ENCODE peak calls at places on chromosomes 16 and 17, in nine cellular contexts. One of them, this sample, is unnamed.

GRCh38 chr16:7369181-7369580 is 36.5 kb downstream of the RBFOX1 start:
- DNase-seq in endothelial cell of umbilical vein: no peak
- DNase-seq in cardiac fibroblast: no peak
- DNase-seq in CD8-positive, alpha-beta memory T cell: no peak
- DNase-seq in HT1080: no peak
- DNase-seq in globus pallidus: no peak
- DNase-seq in heart right ventricle: no peak
- DNase-seq in H54: no peak
- DNase-seq in T-cell: no peak
- DNase-seq in this sample: no peak

GRCh38 chr17:1720856-1721386 is 3.6 kb upstream of the WDR81 start:
- DNase-seq in endothelial cell of umbilical vein: peak
- DNase-seq in cardiac fibroblast: peak
- DNase-seq in CD8-positive, alpha-beta memory T cell: peak
- DNase-seq in HT1080: peak
- DNase-seq in globus pallidus: no peak
- DNase-seq in heart right ventricle: no peak
- DNase-seq in H54: no peak
- DNase-seq in T-cell: peak
- DNase-seq in this sample: peak

GRCh38 chr17:18379246-18380146 is 1.9 kb downstream of the EVPLL start:
- DNase-seq in endothelial cell of umbilical vein: no peak
- DNase-seq in cardiac fibroblast: no peak
- DNase-seq in CD8-positive, alpha-beta memory T cell: no peak
- DNase-seq in HT1080: no peak
- DNase-seq in globus pallidus: no peak
- DNase-seq in heart right ventricle: no peak
- DNase-seq in H54: no peak
- DNase-seq in T-cell: no peak
- DNase-seq in this sample: no peak

GRCh38 chr17:8621585-8621984 is 8.9 kb downstream of the MYH10 start:
- DNase-seq in endothelial cell of umbilical vein: no peak
- DNase-seq in cardiac fibroblast: peak
- DNase-seq in CD8-positive, alpha-beta memory T cell: no peak
- DNase-seq in HT1080: peak
- DNase-seq in globus pallidus: no peak
- DNase-seq in heart right ventricle: no peak
- DNase-seq in H54: no peak
- DNase-seq in T-cell: no peak
- DNase-seq in this sample: no peak

GRCh38 chr16:17070882-17071592 is 399.7 kb downstream of the XYLT1 start:
- DNase-seq in endothelial cell of umbilical vein: no peak
- DNase-seq in cardiac fibroblast: no peak
- DNase-seq in CD8-positive, alpha-beta memory T cell: peak
- DNase-seq in HT1080: no peak
- DNase-seq in globus pallidus: no peak
- DNase-seq in heart right ventricle: no peak
- DNase-seq in H54: no peak
- DNase-seq in T-cell: peak
- DNase-seq in this sample: peak

GRCh38 chr16:27318399-27319256 is 4.9 kb downstream of the IL4R start:
- DNase-seq in endothelial cell of umbilical vein: no peak
- DNase-seq in cardiac fibroblast: peak
- DNase-seq in CD8-positive, alpha-beta memory T cell: peak
- DNase-seq in HT1080: no peak
- DNase-seq in globus pallidus: no peak
- DNase-seq in heart right ventricle: no peak
- DNase-seq in H54: no peak
- DNase-seq in T-cell: peak
- DNase-seq in this sample: no peak

GRCh38 chr17:8192070-8192815 is 2.3 kb upstream of the BORCS6 start:
- DNase-seq in endothelial cell of umbilical vein: peak
- DNase-seq in cardiac fibroblast: peak
- DNase-seq in CD8-positive, alpha-beta memory T cell: peak
- DNase-seq in HT1080: peak
- DNase-seq in globus pallidus: peak
- DNase-seq in heart right ventricle: peak
- DNase-seq in H54: peak
- DNase-seq in T-cell: peak
- DNase-seq in this sample: peak

GRCh38 chr16:82011199-82011641 is at the start of gene SDR42E1:
- DNase-seq in endothelial cell of umbilical vein: no peak
- DNase-seq in cardiac fibroblast: no peak
- DNase-seq in CD8-positive, alpha-beta memory T cell: peak
- DNase-seq in HT1080: peak
- DNase-seq in globus pallidus: no peak
- DNase-seq in heart right ventricle: no peak
- DNase-seq in H54: no peak
- DNase-seq in T-cell: peak
- DNase-seq in this sample: peak

GRCh38 chr16:48113471-48113870 is 42.3 kb downstream of the ABCC12 start:
- DNase-seq in endothelial cell of umbilical vein: no peak
- DNase-seq in cardiac fibroblast: no peak
- DNase-seq in CD8-positive, alpha-beta memory T cell: no peak
- DNase-seq in HT1080: no peak
- DNase-seq in globus pallidus: no peak
- DNase-seq in heart right ventricle: no peak
- DNase-seq in H54: no peak
- DNase-seq in T-cell: no peak
- DNase-seq in this sample: no peak

GRCh38 chr16:51390877-51391276 is 239.8 kb upstream of the SALL1 start:
- DNase-seq in endothelial cell of umbilical vein: no peak
- DNase-seq in cardiac fibroblast: no peak
- DNase-seq in CD8-positive, alpha-beta memory T cell: no peak
- DNase-seq in HT1080: no peak
- DNase-seq in globus pallidus: no peak
- DNase-seq in heart right ventricle: no peak
- DNase-seq in H54: no peak
- DNase-seq in T-cell: no peak
- DNase-seq in this sample: no peak

GRCh38 chr17:51224615-51225262 is 35.1 kb downstream of the MBTD1 start:
- DNase-seq in endothelial cell of umbilical vein: peak
- DNase-seq in cardiac fibroblast: no peak
- DNase-seq in CD8-positive, alpha-beta memory T cell: no peak
- DNase-seq in HT1080: no peak
- DNase-seq in globus pallidus: no peak
- DNase-seq in heart right ventricle: no peak
- DNase-seq in H54: no peak
- DNase-seq in T-cell: no peak
- DNase-seq in this sample: no peak

GRCh38 chr17:71975998-71976649 is 144.7 kb upstream of the SOX9 start:
- DNase-seq in endothelial cell of umbilical vein: no peak
- DNase-seq in cardiac fibroblast: peak
- DNase-seq in CD8-positive, alpha-beta memory T cell: no peak
- DNase-seq in HT1080: peak
- DNase-seq in globus pallidus: peak
- DNase-seq in heart right ventricle: peak
- DNase-seq in H54: peak
- DNase-seq in T-cell: no peak
- DNase-seq in this sample: peak

GRCh38 chr17:71553381-71553780 is 567.4 kb upstream of the SOX9 start:
- DNase-seq in endothelial cell of umbilical vein: no peak
- DNase-seq in cardiac fibroblast: no peak
- DNase-seq in CD8-positive, alpha-beta memory T cell: no peak
- DNase-seq in HT1080: no peak
- DNase-seq in globus pallidus: no peak
- DNase-seq in heart right ventricle: no peak
- DNase-seq in H54: no peak
- DNase-seq in T-cell: no peak
- DNase-seq in this sample: no peak

GRCh38 chr17:42554250-42555121 is 1.8 kb downstream of the HSD17B1 start:
- DNase-seq in endothelial cell of umbilical vein: peak
- DNase-seq in cardiac fibroblast: peak
- DNase-seq in CD8-positive, alpha-beta memory T cell: peak
- DNase-seq in HT1080: peak
- DNase-seq in globus pallidus: peak
- DNase-seq in heart right ventricle: peak
- DNase-seq in H54: peak
- DNase-seq in T-cell: peak
- DNase-seq in this sample: peak

GRCh38 chr17:57329380-57330214 is 73.3 kb downstream of the MSI2 start:
- DNase-seq in endothelial cell of umbilical vein: no peak
- DNase-seq in cardiac fibroblast: no peak
- DNase-seq in CD8-positive, alpha-beta memory T cell: no peak
- DNase-seq in HT1080: no peak
- DNase-seq in globus pallidus: no peak
- DNase-seq in heart right ventricle: peak
- DNase-seq in H54: no peak
- DNase-seq in T-cell: no peak
- DNase-seq in this sample: no peak

GRCh38 chr16:89138513-89138795 is 33.1 kb upstream of the CDH15 start:
- DNase-seq in endothelial cell of umbilical vein: no peak
- DNase-seq in cardiac fibroblast: no peak
- DNase-seq in CD8-positive, alpha-beta memory T cell: no peak
- DNase-seq in HT1080: no peak
- DNase-seq in globus pallidus: no peak
- DNase-seq in heart right ventricle: no peak
- DNase-seq in H54: no peak
- DNase-seq in T-cell: no peak
- DNase-seq in this sample: no peak

GRCh38 chr16:22207715-22208360 is 1.8 kb downstream of the EEF2K start:
- DNase-seq in endothelial cell of umbilical vein: no peak
- DNase-seq in cardiac fibroblast: no peak
- DNase-seq in CD8-positive, alpha-beta memory T cell: no peak
- DNase-seq in HT1080: no peak
- DNase-seq in globus pallidus: no peak
- DNase-seq in heart right ventricle: no peak
- DNase-seq in H54: no peak
- DNase-seq in T-cell: no peak
- DNase-seq in this sample: no peak

GRCh38 chr17:8499614-8500013 is 63.9 kb downstream of the NDEL1 start:
- DNase-seq in endothelial cell of umbilical vein: no peak
- DNase-seq in cardiac fibroblast: no peak
- DNase-seq in CD8-positive, alpha-beta memory T cell: no peak
- DNase-seq in HT1080: no peak
- DNase-seq in globus pallidus: no peak
- DNase-seq in heart right ventricle: no peak
- DNase-seq in H54: no peak
- DNase-seq in T-cell: no peak
- DNase-seq in this sample: no peak

GRCh38 chr17:32827227-32827626 is 49.7 kb downstream of the MYO1D start:
- DNase-seq in endothelial cell of umbilical vein: no peak
- DNase-seq in cardiac fibroblast: no peak
- DNase-seq in CD8-positive, alpha-beta memory T cell: no peak
- DNase-seq in HT1080: no peak
- DNase-seq in globus pallidus: no peak
- DNase-seq in heart right ventricle: no peak
- DNase-seq in H54: no peak
- DNase-seq in T-cell: no peak
- DNase-seq in this sample: no peak

GRCh38 chr16:79008036-79008868 is 592.3 kb downstream of the MAF start:
- DNase-seq in endothelial cell of umbilical vein: no peak
- DNase-seq in cardiac fibroblast: no peak
- DNase-seq in CD8-positive, alpha-beta memory T cell: no peak
- DNase-seq in HT1080: peak
- DNase-seq in globus pallidus: no peak
- DNase-seq in heart right ventricle: no peak
- DNase-seq in H54: peak
- DNase-seq in T-cell: no peak
- DNase-seq in this sample: peak

GRCh38 chr16:9612267-9612666 is 520.8 kb downstream of the HAPSTR1 start:
- DNase-seq in endothelial cell of umbilical vein: peak
- DNase-seq in cardiac fibroblast: no peak
- DNase-seq in CD8-positive, alpha-beta memory T cell: no peak
- DNase-seq in HT1080: peak
- DNase-seq in globus pallidus: no peak
- DNase-seq in heart right ventricle: no peak
- DNase-seq in H54: no peak
- DNase-seq in T-cell: no peak
- DNase-seq in this sample: peak

GRCh38 chr17:50918933-50919296 is 52.8 kb upstream of the TOB1 start:
- DNase-seq in endothelial cell of umbilical vein: no peak
- DNase-seq in cardiac fibroblast: no peak
- DNase-seq in CD8-positive, alpha-beta memory T cell: peak
- DNase-seq in HT1080: no peak
- DNase-seq in globus pallidus: peak
- DNase-seq in heart right ventricle: no peak
- DNase-seq in H54: no peak
- DNase-seq in T-cell: no peak
- DNase-seq in this sample: no peak

GRCh38 chr17:81665205-81666091 is 957 bp downstream of the OXLD1 start:
- DNase-seq in endothelial cell of umbilical vein: no peak
- DNase-seq in cardiac fibroblast: peak
- DNase-seq in CD8-positive, alpha-beta memory T cell: no peak
- DNase-seq in HT1080: peak
- DNase-seq in globus pallidus: no peak
- DNase-seq in heart right ventricle: no peak
- DNase-seq in H54: no peak
- DNase-seq in T-cell: no peak
- DNase-seq in this sample: peak

GRCh38 chr16:3282747-3283524 is at the start of gene ZNF263:
- DNase-seq in endothelial cell of umbilical vein: peak
- DNase-seq in cardiac fibroblast: peak
- DNase-seq in CD8-positive, alpha-beta memory T cell: peak
- DNase-seq in HT1080: peak
- DNase-seq in globus pallidus: peak
- DNase-seq in heart right ventricle: peak
- DNase-seq in H54: peak
- DNase-seq in T-cell: peak
- DNase-seq in this sample: peak

GRCh38 chr16:67110136-67110847 is 551 bp downstream of the PHAF1 start:
- DNase-seq in endothelial cell of umbilical vein: no peak
- DNase-seq in cardiac fibroblast: no peak
- DNase-seq in CD8-positive, alpha-beta memory T cell: no peak
- DNase-seq in HT1080: no peak
- DNase-seq in globus pallidus: peak
- DNase-seq in heart right ventricle: no peak
- DNase-seq in H54: no peak
- DNase-seq in T-cell: no peak
- DNase-seq in this sample: no peak

GRCh38 chr17:17732892-17733670 is 51.8 kb downstream of the RAI1 start:
- DNase-seq in endothelial cell of umbilical vein: no peak
- DNase-seq in cardiac fibroblast: peak
- DNase-seq in CD8-positive, alpha-beta memory T cell: no peak
- DNase-seq in HT1080: peak
- DNase-seq in globus pallidus: no peak
- DNase-seq in heart right ventricle: no peak
- DNase-seq in H54: peak
- DNase-seq in T-cell: no peak
- DNase-seq in this sample: peak